ENCODE peak calls at places on chromosome 11, in ten cellular contexts. B, D, M, V, H, G, C, Y, N and I are unnamed samples.

GRCh38 chr11:1405186-1406020 is 15.7 kb downstream of the BRSK2 start:
- DNase-seq in B (no peak), C (no peak), V (no peak), Y (no peak), H (no peak), G (no peak), M (no peak), D (no peak), N (no peak), I (no peak)

GRCh38 chr11:88861618-88862017 is 204.2 kb downstream of the GRM5 start:
- DNase-seq in N (no peak), V (no peak), D (no peak), M (no peak), C (no peak), H (no peak), Y (no peak), B (no peak), G (no peak), I (no peak)

GRCh38 chr11:62120001-62120400 is 3.8 kb upstream of the INCENP start:
- DNase-seq in D (no peak), M (no peak), N (no peak), C (no peak), B (no peak), Y (no peak), V (no peak), H (no peak), G (no peak), I (no peak)

GRCh38 chr11:19962795-19963163 is 197.5 kb downstream of the DBX1 start:
- DNase-seq in C (no peak), N (peak), H (peak), M (peak), B (peak), G (no peak), D (no peak), V (no peak), Y (no peak), I (no peak)

GRCh38 chr11:2517016-2517385 is 72.2 kb downstream of the KCNQ1 start:
- DNase-seq in Y (no peak), C (no peak), M (no peak), V (no peak), D (peak), N (no peak), H (no peak), B (no peak), G (peak), I (peak)

GRCh38 chr11:68282141-68282860 is 10.5 kb upstream of the C11orf24 start:
- DNase-seq in Y (no peak), H (no peak), M (no peak), N (no peak), V (peak), G (no peak), D (no peak), B (no peak), C (no peak), I (no peak)

GRCh38 chr11:109853156-109853776 is 239.9 kb upstream of the ZC3H12C start:
- DNase-seq in C (peak), N (peak), M (peak), V (peak), B (peak), Y (no peak), D (no peak), G (no peak), H (peak), I (no peak)

GRCh38 chr11:86914836-86915519 is 40.2 kb downstream of the FZD4 start:
- DNase-seq in Y (no peak), M (no peak), D (no peak), N (no peak), C (no peak), B (no peak), V (no peak), H (no peak), G (no peak), I (no peak)

GRCh38 chr11:108718466-108718865 is 53.6 kb downstream of the DDX10 start:
- DNase-seq in D (no peak), N (no peak), Y (no peak), M (no peak), B (no peak), H (no peak), C (no peak), G (no peak), V (no peak), I (no peak)

GRCh38 chr11:120659076-120659475 is 147.5 kb downstream of the GRIK4 start:
- DNase-seq in H (no peak), G (no peak), V (no peak), M (no peak), C (no peak), D (no peak), Y (no peak), B (no peak), N (no peak), I (no peak)

GRCh38 chr11:42239102-42239501 is 779.6 kb upstream of the LRRC4C start:
- DNase-seq in N (peak), D (no peak), C (no peak), V (no peak), Y (no peak), M (peak), B (peak), G (no peak), H (peak), I (no peak)

GRCh38 chr11:20035701-20036601 is 124.3 kb downstream of the DBX1 start:
- DNase-seq in Y (no peak), V (no peak), H (peak), D (no peak), B (peak), N (peak), C (no peak), M (peak), G (no peak), I (no peak)

GRCh38 chr11:116715383-116715782 is 57.4 kb downstream of the BUD13 start:
- DNase-seq in V (no peak), C (no peak), G (no peak), Y (no peak), M (no peak), B (no peak), N (no peak), D (no peak), H (no peak), I (no peak)

GRCh38 chr11:125062931-125063428 is at the start of gene SLC37A2:
- DNase-seq in M (peak), N (peak), V (peak), G (peak), H (peak), B (peak), C (peak), Y (peak), D (peak), I (peak)

GRCh38 chr11:126007263-126007662 is 55.4 kb downstream of the CDON start:
- DNase-seq in G (no peak), V (no peak), B (peak), M (peak), D (no peak), H (peak), Y (no peak), C (no peak), N (peak), I (no peak)

GRCh38 chr11:119671561-119672015 is 57.4 kb downstream of the NECTIN1 start:
- DNase-seq in V (no peak), Y (no peak), H (peak), C (peak), B (peak), D (peak), G (no peak), N (peak), M (peak), I (peak)

GRCh38 chr11:130218501-130218900 is 58.9 kb downstream of the ST14 start:
- DNase-seq in G (no peak), H (no peak), B (no peak), N (no peak), D (no peak), M (no peak), Y (no peak), V (no peak), C (no peak), I (no peak)

GRCh38 chr11:656426-656825 is 19.4 kb downstream of the DRD4 start:
- DNase-seq in V (no peak), N (no peak), D (no peak), G (no peak), Y (no peak), C (no peak), B (no peak), H (no peak), M (no peak), I (peak)

GRCh38 chr11:68008381-68009337 is 1.5 kb upstream of the ALDH3B1 start:
- DNase-seq in H (no peak), Y (no peak), B (no peak), D (no peak), V (no peak), M (no peak), N (no peak), C (no peak), G (peak), I (peak)

GRCh38 chr11:13160302-13160701 is 117.3 kb upstream of the BMAL1 start:
- DNase-seq in C (no peak), M (no peak), V (no peak), D (no peak), N (no peak), G (no peak), B (no peak), Y (no peak), H (no peak), I (no peak)

GRCh38 chr11:10348650-10349280 is 43.9 kb downstream of the ADM start:
- DNase-seq in Y (no peak), B (no peak), C (no peak), H (peak), D (no peak), G (no peak), N (peak), V (no peak), M (peak), I (no peak)

GRCh38 chr11:18720086-18720810 is 5.7 kb downstream of the IGSF22 start:
- DNase-seq in M (no peak), C (peak), Y (no peak), B (no peak), G (peak), D (no peak), N (no peak), H (peak), V (no peak), I (no peak)

GRCh38 chr11:3972431-3972830 is 117.0 kb downstream of the STIM1 start:
- DNase-seq in D (no peak), Y (no peak), C (no peak), H (no peak), N (no peak), B (no peak), M (no peak), G (no peak), V (no peak), I (no peak)

GRCh38 chr11:64747961-64748715 is 4.2 kb upstream of the RASGRP2 start:
- DNase-seq in Y (no peak), G (no peak), H (no peak), C (no peak), N (no peak), B (no peak), V (no peak), M (peak), D (peak), I (no peak)

GRCh38 chr11:101866619-101867491 is 48.0 kb upstream of the CEP126 start:
- DNase-seq in Y (no peak), N (no peak), D (no peak), M (peak), H (peak), C (no peak), B (peak), G (no peak), V (no peak), I (no peak)

GRCh38 chr11:116697639-116698038 is 75.1 kb downstream of the BUD13 start:
- DNase-seq in M (no peak), G (peak), Y (no peak), B (no peak), C (no peak), D (no peak), V (no peak), H (no peak), N (no peak), I (no peak)

GRCh38 chr11:66851698-66852465 is 5.0 kb upstream of the LRFN4 start:
- DNase-seq in N (no peak), C (peak), D (no peak), V (peak), H (no peak), Y (no peak), B (no peak), M (no peak), G (no peak), I (peak)

GRCh38 chr11:123231263-123231662 is 36.2 kb upstream of the CLMP start:
- DNase-seq in N (peak), H (no peak), Y (no peak), G (no peak), C (no peak), M (peak), D (no peak), B (peak), V (no peak), I (no peak)

GRCh38 chr11:3913921-3914320 is 58.5 kb downstream of the STIM1 start:
- DNase-seq in D (no peak), N (no peak), B (no peak), Y (no peak), C (no peak), G (no peak), V (no peak), H (no peak), M (no peak), I (no peak)

GRCh38 chr11:69300124-69301032 is 6.4 kb downstream of the MYEOV start:
- DNase-seq in B (peak), H (peak), G (no peak), M (peak), N (no peak), C (no peak), V (no peak), Y (no peak), D (no peak), I (no peak)

GRCh38 chr11:112226062-112226921 is at the start of gene PTS:
- DNase-seq in M (peak), D (peak), N (peak), H (peak), G (peak), Y (peak), C (peak), B (peak), V (peak), I (peak)

GRCh38 chr11:19294444-19294843 is 53.7 kb upstream of the E2F8 start:
- DNase-seq in D (no peak), N (no peak), M (no peak), B (no peak), C (no peak), G (no peak), H (no peak), Y (no peak), V (no peak), I (no peak)

GRCh38 chr11:65288706-65289536 is 25.7 kb upstream of the CDC42EP2 start:
- DNase-seq in M (no peak), N (no peak), G (no peak), C (no peak), D (peak), H (no peak), V (no peak), B (no peak), Y (no peak), I (no peak)

GRCh38 chr11:7256943-7257342 is 5.2 kb downstream of the SYT9 start:
- DNase-seq in G (no peak), B (no peak), H (no peak), Y (no peak), C (no peak), V (no peak), M (no peak), N (no peak), D (no peak), I (no peak)
- H3K4me3 ChIP-seq in G (no peak), B (no peak), H (no peak), Y (no peak), C (no peak), V (no peak), M (no peak), N (no peak), D (no peak), I (no peak)

DNA sequence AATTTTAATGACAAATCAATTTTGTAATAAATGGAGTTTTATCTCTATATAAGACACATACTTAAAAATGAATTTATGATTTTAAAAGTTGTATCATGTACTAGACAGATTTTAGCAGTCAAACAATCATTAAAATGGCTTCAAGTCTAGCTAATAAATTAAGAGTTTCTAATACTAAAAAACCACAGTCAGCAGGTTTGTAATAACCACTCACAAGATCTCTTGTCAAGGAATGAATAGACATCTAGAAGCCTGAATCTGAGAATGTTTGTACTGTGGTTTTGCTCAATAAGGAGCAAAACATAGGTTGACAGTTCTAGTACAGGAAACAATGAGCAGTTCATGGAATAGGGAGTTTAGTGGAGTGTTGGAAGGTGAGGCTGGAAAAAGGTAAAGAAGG is 81.2 kb downstream of the DEUP1 start:
- DNase-seq in V (no peak), N (no peak), Y (no peak), C (no peak), G (no peak), B (no peak), M (no peak), D (no peak), H (no peak), I (no peak)
- H3K4me3 ChIP-seq in V (no peak), N (no peak), Y (no peak), C (no peak), G (no peak), B (no peak), M (no peak), D (no peak), H (no peak), I (no peak)

GRCh38 chr11:114315749-114316368 is 19.7 kb downstream of the NNMT start:
- DNase-seq in N (peak), D (no peak), C (no peak), M (peak), Y (no peak), G (no peak), V (no peak), H (peak), B (no peak), I (no peak)
- H3K4me3 ChIP-seq in N (no peak), D (no peak), C (no peak), M (no peak), Y (no peak), G (no peak), V (no peak), H (no peak), B (no peak), I (no peak)

GRCh38 chr11:34996958-34997357 is 80.5 kb downstream of the PDHX start:
- DNase-seq in D (no peak), V (no peak), M (no peak), Y (no peak), G (no peak), N (no peak), H (no peak), C (no peak), B (no peak), I (no peak)
- H3K4me3 ChIP-seq in D (no peak), V (no peak), M (no peak), Y (no peak), G (no peak), N (no peak), H (no peak), C (no peak), B (no peak), I (no peak)

DNA sequence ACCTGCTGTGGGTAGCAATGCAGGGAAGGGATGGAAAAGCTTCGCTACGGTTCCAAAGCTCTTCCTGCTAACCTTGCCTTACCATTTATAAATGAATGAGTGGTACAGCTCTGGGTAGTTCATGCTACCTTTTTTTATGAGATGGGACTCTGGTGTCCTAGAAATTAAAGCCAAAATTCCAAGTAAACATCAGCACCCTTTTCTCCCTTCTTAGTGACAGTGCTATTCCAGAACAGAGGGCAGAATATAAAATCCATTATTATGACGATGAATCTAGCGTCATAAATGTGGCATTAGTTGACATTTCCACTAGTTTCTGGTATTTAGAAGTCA is 447 bp upstream of the SVIP start:
- DNase-seq in D (no peak), C (no peak), G (no peak), H (no peak), V (no peak), Y (no peak), N (no peak), M (no peak), B (no peak), I (no peak)
- H3K4me3 ChIP-seq in D (peak), C (peak), G (peak), H (peak), V (peak), Y (peak), N (peak), M (peak), B (peak), I (peak)

GRCh38 chr11:134275188-134275533 is 1.0 kb upstream of the GLB1L3 start:
- DNase-seq in Y (no peak), D (no peak), G (no peak), M (no peak), B (no peak), H (no peak), N (no peak), C (no peak), V (no peak), I (no peak)

GRCh38 chr11:134276396-134277175 is 407 bp downstream of the GLB1L3 start:
- DNase-seq in B (no peak), C (peak), M (no peak), V (no peak), Y (no peak), N (no peak), D (no peak), G (no peak), H (no peak), I (no peak)

GRCh38 chr11:134278356-134278755 is 2.2 kb downstream of the GLB1L3 start:
- DNase-seq in M (no peak), G (no peak), Y (no peak), C (no peak), V (no peak), N (no peak), H (no peak), D (no peak), B (no peak), I (no peak)

GRCh38 chr11:134275534-134276395 is at the start of gene GLB1L3:
- DNase-seq in G (no peak), D (no peak), M (peak), C (peak), Y (no peak), V (no peak), B (no peak), N (no peak), H (no peak), I (no peak)

DNA sequence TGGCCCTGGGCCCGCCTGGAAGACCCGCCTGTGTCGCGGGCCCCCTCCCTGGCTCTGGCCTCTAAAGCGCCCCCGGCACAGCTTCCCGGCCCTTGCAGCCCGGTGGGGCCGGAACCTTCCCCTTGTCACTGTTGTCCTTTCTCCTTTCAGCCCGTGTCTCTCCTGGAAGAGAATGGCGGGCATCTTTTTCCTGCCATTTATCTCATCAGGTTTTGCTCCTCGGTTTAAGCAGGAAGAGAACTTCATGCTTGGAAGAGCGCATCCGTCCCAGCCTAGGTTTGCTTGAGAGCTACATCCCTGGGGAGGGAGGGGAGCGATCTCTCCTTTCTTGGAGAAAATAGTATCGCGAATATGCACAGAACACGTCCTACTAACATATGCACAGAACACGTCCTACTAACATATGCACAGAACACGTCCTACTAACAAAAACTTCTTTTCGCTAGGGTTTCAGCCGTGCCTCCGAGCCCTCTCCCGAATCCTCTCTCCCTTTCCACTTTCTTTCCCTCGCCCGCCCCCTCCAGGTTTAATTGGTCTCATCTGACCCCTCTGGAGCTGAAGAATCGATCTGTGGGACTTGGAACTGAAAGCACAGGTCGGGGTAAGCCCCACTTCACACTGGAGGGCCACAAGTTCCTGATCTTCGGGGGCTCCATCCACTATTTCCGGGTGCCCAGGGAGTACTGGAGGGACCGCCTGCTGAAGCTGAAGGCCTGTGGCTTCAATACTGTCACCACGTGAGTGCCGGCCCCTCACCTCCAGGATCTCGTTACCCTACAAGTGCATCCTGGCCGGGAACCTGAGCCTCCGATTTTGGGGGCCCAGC is 1.2 kb downstream of the GLB1L3 start:
- DNase-seq in V (no peak), M (no peak), H (no peak), G (no peak), B (no peak), D (no peak), Y (no peak), N (no peak), C (peak), I (no peak)
- H3K4me3 ChIP-seq in V (no peak), M (no peak), H (no peak), G (peak), B (no peak), D (peak), Y (peak), N (no peak), C (peak), I (no peak)

GRCh38 chr11:12112150-12112520 is 1.7 kb downstream of the MICAL2 start:
- DNase-seq in V (no peak), M (peak), G (no peak), H (no peak), D (no peak), B (no peak), N (no peak), Y (no peak), C (no peak), I (no peak)

GRCh38 chr11:12114487-12115033 is 4.2 kb downstream of the MICAL2 start:
- DNase-seq in V (no peak), D (no peak), N (peak), M (peak), B (peak), C (no peak), H (peak), G (no peak), Y (no peak), I (no peak)

GRCh38 chr11:12111482-12112149 is 1.2 kb downstream of the MICAL2 start:
- DNase-seq in H (peak), V (no peak), G (no peak), M (peak), N (peak), Y (no peak), C (peak), B (no peak), D (no peak), I (no peak)

GRCh38 chr11:12112731-12113130 is 2.3 kb downstream of the MICAL2 start:
- DNase-seq in D (no peak), G (no peak), V (no peak), Y (no peak), N (no peak), H (no peak), C (no peak), B (no peak), M (no peak), I (no peak)

GRCh38 chr11:12113294-12113693 is 2.9 kb downstream of the MICAL2 start:
- DNase-seq in V (no peak), D (no peak), N (peak), Y (no peak), H (peak), M (peak), C (no peak), B (no peak), G (no peak), I (no peak)
- H3K4me3 ChIP-seq in V (no peak), D (peak), N (peak), Y (peak), H (peak), M (peak), C (no peak), B (peak), G (peak), I (no peak)